ENCODE peak calls at places on chromosomes 6 and 20, in five cellular contexts. D is A549; M is fibroblast of mammary gland; V is activated CD4-positive, alpha-beta T cell treated with anti-CD3 and anti-CD28 coated beads for 48 hours; L is AML-193. F is an unnamed sample.

GRCh38 chr6:118501099-118501498 is 47.0 kb upstream of the PLN start:
- DNase-seq in D (no peak), M (no peak), V (no peak), L (no peak), F (no peak)

GRCh38 chr6:31204751-31205145 is 34.3 kb upstream of the POU5F1 start:
- DNase-seq in D (no peak), M (peak), V (no peak), L (no peak), F (no peak)

GRCh38 chr20:43720007-43720406 is 6.8 kb downstream of the GTSF1L start:
- DNase-seq in D (no peak), M (no peak), V (no peak), L (no peak), F (no peak)

GRCh38 chr6:82251942-82252341 is 4.4 kb upstream of the IBTK start:
- DNase-seq in D (peak), M (peak), V (no peak), L (peak), F (no peak)

GRCh38 chr6:83592770-83593394 is 80.5 kb downstream of the PRSS35 start:
- DNase-seq in D (peak), M (peak), V (no peak), L (peak), F (no peak)

GRCh38 chr6:6705061-6705425 is 116.5 kb downstream of the LY86 start:
- DNase-seq in D (no peak), M (no peak), V (no peak), L (no peak), F (no peak)

GRCh38 chr6:72856801-72857200 is 234.9 kb downstream of the KCNQ5 start:
- DNase-seq in D (no peak), M (no peak), V (no peak), L (no peak), F (no peak)

GRCh38 chr6:27742833-27743573 is 169.2 kb downstream of the OR2B2 start:
- DNase-seq in D (no peak), M (no peak), V (no peak), L (no peak), F (no peak)

GRCh38 chr6:41216616-41217015 is 11.5 kb upstream of the TREML4 start:
- DNase-seq in D (no peak), M (no peak), V (no peak), L (no peak), F (no peak)

GRCh38 chr6:88780714-88781389 is 182.6 kb downstream of the RNGTT start:
- DNase-seq in D (no peak), M (peak), V (peak), L (peak), F (peak)

GRCh38 chr6:46098678-46099077 is 31.1 kb upstream of the ENPP4 start:
- DNase-seq in D (no peak), M (no peak), V (no peak), L (no peak), F (no peak)

GRCh38 chr6:108751851-108752732 is 96.1 kb upstream of the ARMC2 start:
- DNase-seq in D (no peak), M (no peak), V (no peak), L (no peak), F (no peak)

GRCh38 chr6:2873643-2874042 is 29.5 kb downstream of the SERPINB9 start:
- DNase-seq in D (no peak), M (no peak), V (no peak), L (no peak), F (no peak)

GRCh38 chr6:44740566-44741120 is 353.1 kb downstream of the CDC5L start:
- DNase-seq in D (no peak), M (no peak), V (no peak), L (no peak), F (no peak)

GRCh38 chr20:33964431-33964830 is 29.3 kb upstream of the RALY start:
- DNase-seq in D (no peak), M (no peak), V (no peak), L (no peak), F (no peak)

GRCh38 chr20:17935761-17936160 is 32.8 kb downstream of the SNX5 start:
- DNase-seq in D (no peak), M (no peak), V (no peak), L (no peak), F (no peak)

GRCh38 chr20:2206957-2207769 is 88.6 kb upstream of the TGM3 start:
- DNase-seq in D (peak), M (peak), V (peak), L (peak), F (peak)

GRCh38 chr6:44258921-44259320 is 1.6 kb upstream of the SLC35B2 start:
- DNase-seq in D (no peak), M (no peak), V (no peak), L (no peak), F (no peak)

GRCh38 chr6:163538331-163538730 is 123.8 kb downstream of the QKI start:
- DNase-seq in D (no peak), M (no peak), V (no peak), L (no peak), F (no peak)

GRCh38 chr6:157726892-157727628 is 96.0 kb upstream of the SNX9 start:
- DNase-seq in D (no peak), M (peak), V (no peak), L (no peak), F (no peak)

GRCh38 chr6:116872771-116873170 is 4.3 kb upstream of the RFX6 start:
- DNase-seq in D (no peak), M (no peak), V (no peak), L (no peak), F (no peak)

GRCh38 chr6:163243083-163243482 is 171.4 kb upstream of the QKI start:
- DNase-seq in D (no peak), M (no peak), V (no peak), L (no peak), F (no peak)

GRCh38 chr20:44961868-44962267 is 1.7 kb upstream of the TOMM34 start:
- DNase-seq in D (no peak), M (peak), V (no peak), L (no peak), F (no peak)

GRCh38 chr20:25534845-25535244 is 50.5 kb downstream of the NINL start:
- DNase-seq in D (no peak), M (no peak), V (no peak), L (no peak), F (no peak)

GRCh38 chr6:50822078-50822476 is 3.4 kb downstream of the TFAP2B start:
- DNase-seq in D (no peak), M (no peak), V (no peak), L (no peak), F (no peak)

GRCh38 chr20:1619861-1620444 is at the start of gene SIRPB1:
- DNase-seq in D (no peak), M (no peak), V (no peak), L (peak), F (peak)

GRCh38 chr20:31863296-31864085 is 6.8 kb downstream of the DUSP15 start:
- DNase-seq in D (no peak), M (no peak), V (no peak), L (no peak), F (no peak)

F was measured in activated CD8-positive, alpha-beta T cell treated with anti-CD3 and anti-CD28 coated beads for 36 hours.